ENCODE peak calls at places on chromosomes 12 and 14, in nine cellular contexts. H is hepatocyte, P is OCI-LY7, I is NB4, W is AG04449, K is heart right ventricle, Q is body of pancreas, T is suprapubic skin, Y is Caco-2. D is an unnamed sample.

GRCh38 chr14:97116546-97116945 is 319.4 kb downstream of the VRK1 start:
- DNase-seq in H (no peak), P (no peak), I (no peak), W (no peak), K (no peak), Q (no peak), T (no peak), Y (no peak), D (no peak)

GRCh38 chr12:47343684-47344567 is 264.2 kb upstream of the AMIGO2 start:
- DNase-seq in H (no peak), P (no peak), I (no peak), W (peak), K (no peak), Q (no peak), T (no peak), Y (no peak), D (peak)

GRCh38 chr14:77883479-77884238 is 83.8 kb downstream of the ADCK1 start:
- DNase-seq in H (no peak), P (no peak), I (peak), W (no peak), K (no peak), Q (no peak), T (no peak), Y (no peak), D (no peak)

GRCh38 chr12:110314308-110314707 is 33.3 kb downstream of the ATP2A2 start:
- DNase-seq in H (peak), P (no peak), I (peak), W (peak), K (no peak), Q (no peak), T (no peak), Y (no peak), D (peak)

GRCh38 chr14:51816031-51816430 is 44.4 kb upstream of the GNG2 start:
- DNase-seq in H (no peak), P (no peak), I (no peak), W (no peak), K (no peak), Q (no peak), T (no peak), Y (no peak), D (no peak)

GRCh38 chr12:58503731-58504520 is 416.4 kb downstream of the LRIG3 start:
- DNase-seq in H (no peak), P (no peak), I (no peak), W (no peak), K (no peak), Q (no peak), T (no peak), Y (no peak), D (peak)

GRCh38 chr12:9750276-9751203 is 10.2 kb downstream of the CD69 start:
- DNase-seq in H (peak), P (peak), I (peak), W (no peak), K (no peak), Q (peak), T (no peak), Y (no peak), D (peak)

GRCh38 chr12:1533602-1534304 is 60.6 kb downstream of the FBXL14 start:
- DNase-seq in H (no peak), P (peak), I (peak), W (no peak), K (no peak), Q (no peak), T (no peak), Y (no peak), D (peak)

GRCh38 chr12:2302711-2303255 is 250.0 kb downstream of the CACNA1C start:
- DNase-seq in H (no peak), P (no peak), I (no peak), W (no peak), K (no peak), Q (no peak), T (no peak), Y (no peak), D (no peak)

GRCh38 chr12:112788205-112788604 is 3.3 kb upstream of the RPH3A start:
- DNase-seq in H (no peak), P (no peak), I (no peak), W (no peak), K (no peak), Q (no peak), T (no peak), Y (no peak), D (no peak)

GRCh38 chr14:92729632-92730358 is 18.6 kb downstream of the LGMN start:
- DNase-seq in H (no peak), P (no peak), I (peak), W (no peak), K (no peak), Q (no peak), T (no peak), Y (no peak), D (peak)

GRCh38 chr12:94147991-94148840 is at the start of gene PLXNC1:
- DNase-seq in H (peak), P (peak), I (peak), W (no peak), K (peak), Q (peak), T (peak), Y (peak), D (peak)

GRCh38 chr12:19657401-19657800 is 218.1 kb downstream of the AEBP2 start:
- DNase-seq in H (no peak), P (no peak), I (no peak), W (no peak), K (no peak), Q (no peak), T (no peak), Y (no peak), D (no peak)

GRCh38 chr12:132566551-132567131 is 43.7 kb downstream of the LRCOL1 start:
- DNase-seq in H (no peak), P (no peak), I (no peak), W (no peak), K (no peak), Q (no peak), T (no peak), Y (no peak), D (no peak)

GRCh38 chr12:119398190-119398589 is 63.7 kb downstream of the CCDC60 start:
- DNase-seq in H (no peak), P (no peak), I (no peak), W (no peak), K (no peak), Q (no peak), T (no peak), Y (no peak), D (no peak)

GRCh38 chr12:47414511-47414910 is 291.3 kb downstream of the RPAP3 start:
- DNase-seq in H (no peak), P (no peak), I (no peak), W (no peak), K (no peak), Q (no peak), T (no peak), Y (no peak), D (no peak)

GRCh38 chr14:56512521-56512920 is 67.1 kb upstream of the TMEM260 start:
- DNase-seq in H (no peak), P (no peak), I (no peak), W (no peak), K (no peak), Q (no peak), T (no peak), Y (no peak), D (no peak)

GRCh38 chr14:101500061-101500460 is 61.2 kb upstream of the DIO3 start:
- DNase-seq in H (no peak), P (no peak), I (no peak), W (no peak), K (no peak), Q (no peak), T (no peak), Y (peak), D (no peak)

GRCh38 chr14:24809147-24809546 is 175.2 kb upstream of the GZMB start:
- DNase-seq in H (no peak), P (no peak), I (no peak), W (no peak), K (no peak), Q (no peak), T (no peak), Y (no peak), D (no peak)

GRCh38 chr14:61277232-61277631 is 3.9 kb downstream of the TMEM30B start:
- DNase-seq in H (no peak), P (no peak), I (no peak), W (no peak), K (no peak), Q (no peak), T (no peak), Y (no peak), D (no peak)

GRCh38 chr14:63896278-63896720 is 43.5 kb downstream of the SYNE2 start:
- DNase-seq in H (peak), P (no peak), I (no peak), W (peak), K (peak), Q (peak), T (peak), Y (no peak), D (peak)

GRCh38 chr12:39429809-39430208 is 13.1 kb downstream of the KIF21A start:
- DNase-seq in H (no peak), P (no peak), I (no peak), W (no peak), K (no peak), Q (no peak), T (no peak), Y (no peak), D (no peak)

GRCh38 chr12:49838973-49839633 is 3.8 kb downstream of the BCDIN3D start:
- DNase-seq in H (peak), P (peak), I (peak), W (no peak), K (no peak), Q (peak), T (no peak), Y (no peak), D (peak)

GRCh38 chr12:123268850-123269249 is 2.8 kb downstream of the CDK2AP1 start:
- DNase-seq in H (no peak), P (no peak), I (no peak), W (no peak), K (no peak), Q (no peak), T (no peak), Y (no peak), D (no peak)

GRCh38 chr12:12613334-12613733 is 1.7 kb downstream of the CREBL2 start:
- DNase-seq in H (no peak), P (no peak), I (peak), W (no peak), K (no peak), Q (no peak), T (no peak), Y (no peak), D (no peak)

GRCh38 chr12:119841433-119842210 is 35.5 kb downstream of the CIT start:
- DNase-seq in H (no peak), P (no peak), I (no peak), W (no peak), K (no peak), Q (no peak), T (no peak), Y (no peak), D (peak)

GRCh38 chr12:14769462-14769836 is 33.8 kb downstream of the WBP11 start:
- DNase-seq in H (peak), P (peak), I (no peak), W (no peak), K (peak), Q (peak), T (peak), Y (peak), D (peak)

GRCh38 chr14:99803106-99803437 is 9.9 kb downstream of the EML1 start:
- DNase-seq in H (no peak), P (no peak), I (no peak), W (no peak), K (no peak), Q (no peak), T (peak), Y (no peak), D (no peak)

GRCh38 chr12:54379401-54380201 is 4.9 kb downstream of the ZNF385A start:
- DNase-seq in H (peak), P (peak), I (peak), W (no peak), K (peak), Q (peak), T (peak), Y (peak), D (peak)

GRCh38 chr12:24864796-24865125 is 84.1 kb downstream of the BCAT1 start:
- DNase-seq in H (no peak), P (no peak), I (no peak), W (no peak), K (no peak), Q (no peak), T (no peak), Y (peak), D (peak)

GRCh38 chr14:35296505-35296904 is 4.3 kb downstream of the PSMA6 start:
- DNase-seq in H (no peak), P (no peak), I (no peak), W (no peak), K (no peak), Q (no peak), T (no peak), Y (no peak), D (no peak)

GRCh38 chr12:76106631-76107030 is 22.1 kb upstream of the NAP1L1 start:
- DNase-seq in H (no peak), P (no peak), I (no peak), W (no peak), K (no peak), Q (no peak), T (no peak), Y (no peak), D (no peak)

GRCh38 chr14:92586001-92586947 is 72.7 kb downstream of the RIN3 start:
- DNase-seq in H (peak), P (no peak), I (peak), W (peak), K (no peak), Q (no peak), T (no peak), Y (no peak), D (peak)

GRCh38 chr12:13941258-13942249 is 39.8 kb downstream of the GRIN2B start:
- DNase-seq in H (peak), P (peak), I (peak), W (no peak), K (no peak), Q (peak), T (no peak), Y (peak), D (peak)

GRCh38 chr12:6376079-6376941 is 947 bp upstream of the SCNN1A start:
- DNase-seq in H (peak), P (no peak), I (peak), W (no peak), K (no peak), Q (peak), T (peak), Y (peak), D (peak)
- H3K4me3 ChIP-seq in H (no peak), P (no peak), I (no peak), W (no peak), K (no peak), Q (no peak), T (no peak), Y (no peak), D (no peak)

GRCh38 chr14:21233457-21234076 is 35.7 kb downstream of the HNRNPC start:
- DNase-seq in H (no peak), P (peak), I (peak), W (no peak), K (no peak), Q (no peak), T (no peak), Y (no peak), D (peak)
- TF ChIP-seq CTCF in H (peak), P (peak), I (peak), W (peak), K (no peak), Q (no peak), T (peak), Y (peak), D (peak)

DNA sequence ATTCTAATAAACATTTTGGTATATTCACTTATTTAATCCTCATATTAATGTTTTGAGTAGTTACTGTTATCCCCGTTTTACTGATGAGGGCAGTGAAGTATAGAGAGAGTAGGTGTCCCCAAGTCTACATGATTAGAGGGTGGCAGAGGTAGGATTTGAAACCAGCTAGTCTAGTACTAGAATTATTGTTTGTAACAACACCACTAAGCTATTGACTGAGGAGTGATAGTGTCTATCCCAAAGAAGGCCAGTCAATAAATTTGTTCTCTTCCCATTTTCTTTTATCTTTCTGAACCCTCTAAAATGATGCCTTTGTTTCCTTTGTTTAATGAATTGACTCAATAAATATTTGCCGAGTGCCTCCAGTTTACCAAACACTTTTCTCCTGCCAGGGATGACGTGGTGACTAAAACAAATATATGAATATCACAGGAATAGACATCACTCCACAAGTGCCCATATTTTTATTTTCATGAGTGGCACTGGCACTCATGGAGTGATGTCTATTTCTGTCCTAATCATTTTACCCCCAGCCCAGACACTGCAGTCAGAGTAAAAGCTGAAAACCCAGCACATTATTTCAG is 247.5 kb downstream of the SLC16A7 start:
- DNase-seq in H (no peak), P (no peak), I (no peak), W (no peak), K (no peak), Q (no peak), T (no peak), Y (no peak), D (no peak)
- H3K4me3 ChIP-seq in H (no peak), P (no peak), I (no peak), W (no peak), K (no peak), Q (no peak), T (no peak), Y (no peak), D (no peak)

GRCh38 chr12:42588981-42589464 is 523 bp downstream of the PRICKLE1 start:
- DNase-seq in H (peak), P (peak), I (peak), W (no peak), K (peak), Q (peak), T (peak), Y (peak), D (peak)
- TF ChIP-seq CTCF in H (peak), P (peak), I (peak), W (peak), K (peak), Q (no peak), T (peak), Y (peak), D (peak)

D was measured in choroid plexus epithelial cell.